ENCODE peak calls at places on chromosome 10, in seven cellular contexts. W is mammary epithelial cell, D is IMR-90, P is adipocyte, O is H1, R is astrocyte, L is PC-3. S is an unnamed sample.

GRCh38 chr10:86361134-86362128 is 5.2 kb downstream of the GRID1 start:
- DNase-seq in W (no peak), D (no peak), P (no peak), O (no peak), R (no peak), L (no peak), S (no peak)

GRCh38 chr10:59805043-59805442 is 51.8 kb upstream of the MRLN start:
- DNase-seq in W (no peak), D (peak; percentile 5), P (no peak), O (peak; percentile 61), R (no peak), L (peak; percentile 71), S (peak; percentile 36)

GRCh38 chr10:91082447-91082846 is 138.0 kb upstream of the PCGF5 start:
- DNase-seq in W (no peak), D (no peak), P (no peak), O (no peak), R (no peak), L (no peak), S (no peak)

GRCh38 chr10:21579291-21579690 is 45.3 kb downstream of the MLLT10 start:
- DNase-seq in W (no peak), D (no peak), P (no peak), O (no peak), R (no peak), L (no peak), S (no peak)

GRCh38 chr10:94320285-94320914 is 42.3 kb downstream of the NOC3L start:
- DNase-seq in W (peak; percentile 37), D (peak; percentile 52), P (peak; percentile 88), O (peak; percentile 83), R (peak; percentile 10), L (peak; percentile 73), S (peak; percentile 49)

GRCh38 chr10:72087969-72088878 is at the start of gene SPOCK2:
- DNase-seq in W (no peak), D (no peak), P (peak; percentile 46), O (peak; percentile 70), R (no peak), L (no peak), S (no peak)

GRCh38 chr10:59240581-59241183 is 64.2 kb downstream of the PHYHIPL start:
- DNase-seq in W (peak; percentile 16), D (peak; percentile 55), P (peak; percentile 83), O (peak; percentile 49), R (peak; percentile 5), L (peak; percentile 79), S (peak; percentile 16)

GRCh38 chr10:3036155-3036554 is 31.2 kb upstream of the PFKP start:
- DNase-seq in W (no peak), D (no peak), P (no peak), O (no peak), R (no peak), L (no peak), S (no peak)

GRCh38 chr10:109956454-109957091 is 33.3 kb upstream of the XPNPEP1 start:
- DNase-seq in W (no peak), D (peak; percentile 52), P (no peak), O (no peak), R (no peak), L (peak; percentile 56), S (peak; percentile 52)

GRCh38 chr10:34171957-34172527 is 643.1 kb downstream of the PARD3 start:
- DNase-seq in W (no peak), D (peak; percentile 47), P (peak; percentile 95), O (no peak), R (peak; percentile 58), L (peak; percentile 79), S (no peak)

GRCh38 chr10:12455774-12456173 is 106.4 kb downstream of the CAMK1D start:
- DNase-seq in W (no peak), D (no peak), P (peak; percentile 59), O (no peak), R (no peak), L (peak; percentile 29), S (no peak)

GRCh38 chr10:4663162-4663992 is 162.6 kb upstream of the AKR1E2 start:
- DNase-seq in W (peak; percentile 99), D (peak; percentile 99), P (peak; percentile 97), O (no peak), R (peak; percentile 100), L (peak; percentile 93), S (peak; percentile 33)

DNA sequence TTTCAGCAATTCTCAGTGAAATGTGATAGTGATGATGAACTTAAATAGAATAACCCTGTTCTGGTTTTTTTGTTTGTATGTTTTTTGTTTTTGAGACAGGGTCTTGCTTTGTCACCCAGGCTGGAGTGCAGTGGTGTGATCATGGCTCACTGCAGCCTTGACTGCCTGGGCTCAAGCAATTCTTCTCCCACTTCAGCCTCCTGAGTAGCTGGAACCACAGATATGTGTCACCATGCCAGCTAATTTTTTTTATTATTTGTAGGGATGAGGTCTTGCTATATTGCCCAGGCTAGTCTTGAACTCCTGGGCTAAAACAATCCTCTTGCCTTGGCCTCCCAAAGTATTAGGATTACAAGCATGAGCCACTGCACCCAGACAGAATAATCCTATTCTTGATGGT is 14.3 kb upstream of the COL17A1 start:
- DNase-seq in W (no peak), D (peak; percentile 23), P (no peak), O (no peak), R (peak; percentile 25), L (no peak), S (no peak)
- H3K9ac ChIP-seq in W (no peak overlapping the region), D (no peak overlapping the region), P (no peak overlapping the region), O (no peak overlapping the region), R (no peak overlapping the region), L (no peak overlapping the region), S (no peak overlapping the region)

DNA sequence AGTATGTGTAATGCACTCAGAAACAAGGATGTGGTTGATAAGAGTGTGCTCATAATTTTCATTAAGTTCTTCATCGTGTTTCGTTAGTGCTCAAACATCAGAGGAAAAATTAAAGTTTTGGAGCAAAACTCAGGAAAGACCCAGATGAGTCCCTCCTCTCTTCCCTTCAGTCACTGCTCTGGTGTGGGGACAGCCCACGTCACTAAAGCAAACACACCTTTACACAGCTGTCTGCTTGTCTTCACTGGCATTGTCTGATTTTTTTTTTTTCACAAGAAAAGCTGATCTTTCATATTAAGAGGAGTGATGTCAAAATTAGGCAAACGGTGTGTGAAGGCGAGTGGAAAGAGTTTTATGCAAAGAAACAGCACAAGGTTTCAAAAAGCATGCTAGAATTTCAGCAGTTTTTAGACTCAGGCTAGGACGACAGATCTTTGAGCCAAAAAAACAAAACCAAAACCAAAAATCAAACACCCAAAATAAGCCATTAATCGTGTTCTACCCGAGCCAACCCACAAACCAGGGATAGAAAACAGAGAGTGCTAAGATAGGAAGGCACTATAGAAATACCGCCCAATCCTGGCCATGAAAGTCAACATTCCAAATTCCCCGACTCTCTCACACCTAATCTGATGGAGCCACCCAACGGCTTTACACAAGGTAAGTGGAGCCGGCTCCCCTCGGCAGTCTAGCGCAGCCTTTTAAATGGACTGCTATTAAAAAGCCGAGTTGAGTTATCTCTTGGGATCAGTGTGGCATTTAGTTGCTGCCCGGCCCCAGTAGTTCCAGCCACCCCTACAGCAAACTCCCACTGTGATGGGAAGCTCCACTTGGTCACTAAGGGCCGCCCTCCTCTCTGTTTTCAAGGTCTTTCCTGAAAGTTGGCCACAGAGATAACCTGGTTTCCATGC is 27.9 kb upstream of the GATA3 start:
- DNase-seq in W (peak; percentile 16), D (no peak), P (no peak), O (no peak), R (no peak), L (peak; percentile 5), S (no peak)
- H3K9ac ChIP-seq in W (no peak overlapping the region), D (no peak overlapping the region), P (no peak overlapping the region), O (no peak overlapping the region), R (no peak overlapping the region), L (no peak overlapping the region), S (no peak overlapping the region)

DNA sequence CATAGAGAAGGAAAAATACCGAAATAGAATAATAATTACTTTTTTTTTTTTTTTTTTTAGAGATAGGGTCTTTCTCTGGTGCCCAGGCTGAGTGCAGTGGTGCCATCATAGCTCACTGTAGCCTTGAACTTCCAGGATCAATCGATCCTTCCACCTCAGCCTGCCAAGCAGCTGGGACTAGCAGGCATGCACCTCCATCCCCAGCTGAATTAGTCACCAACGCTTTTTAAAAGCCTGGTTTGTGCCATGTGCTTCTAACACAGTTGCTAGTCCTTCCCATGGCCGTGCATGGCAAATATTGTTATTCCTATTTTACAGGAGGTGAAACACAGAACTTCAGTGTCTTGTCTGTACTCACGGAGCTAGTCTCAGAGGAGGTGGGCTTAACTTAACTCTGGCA is 23.2 kb downstream of the LYZL2 start:
- DNase-seq in W (no peak), D (no peak), P (no peak), O (peak; percentile 17), R (no peak), L (peak; percentile 40), S (no peak)
- H3K9ac ChIP-seq in W (no peak overlapping the region), D (no peak overlapping the region), P (no peak overlapping the region), O (no peak overlapping the region), R (no peak overlapping the region), L (peak overlapping the region; percentile 63), S (no peak overlapping the region)

GRCh38 chr10:46092523-46093195 is 46.6 kb upstream of the MSMB start:
- DNase-seq in W (no peak), D (no peak), P (no peak), O (no peak), R (no peak), L (no peak), S (no peak)
- H3K9ac ChIP-seq in W (no peak overlapping the region), D (no peak overlapping the region), P (no peak overlapping the region), O (no peak overlapping the region), R (no peak overlapping the region), L (no peak overlapping the region), S (no peak overlapping the region)

GRCh38 chr10:103683851-103684250 is 171.5 kb downstream of the SH3PXD2A start:
- DNase-seq in W (no peak), D (no peak), P (no peak), O (no peak), R (no peak), L (no peak), S (no peak)

GRCh38 chr10:103680869-103681236 is 174.5 kb downstream of the SH3PXD2A start:
- DNase-seq in W (no peak), D (no peak), P (no peak), O (no peak), R (no peak), L (no peak), S (no peak)

GRCh38 chr10:103679096-103679790 is 176.1 kb downstream of the SH3PXD2A start:
- DNase-seq in W (no peak), D (peak; percentile 38), P (no peak), O (no peak), R (peak; percentile 33), L (no peak), S (no peak)

GRCh38 chr10:103682042-103682441 is 173.3 kb downstream of the SH3PXD2A start:
- DNase-seq in W (no peak), D (no peak), P (no peak), O (no peak), R (no peak), L (no peak), S (no peak)

GRCh38 chr10:103682631-103683030 is 172.7 kb downstream of the SH3PXD2A start:
- DNase-seq in W (no peak), D (no peak), P (no peak), O (no peak), R (no peak), L (no peak), S (no peak)
- H3K9ac ChIP-seq in W (no peak overlapping the region), D (no peak overlapping the region), P (no peak overlapping the region), O (no peak overlapping the region), R (no peak overlapping the region), L (no peak overlapping the region), S (no peak overlapping the region)

S was measured in NT2/D1.